ENCODE peak calls at places on chromosomes 12 and 14, in four cellular contexts. One of them, this sample, is unnamed.

GRCh38 chr14:72736348-72736747 is 157.6 kb downstream of the DPF3 start:
- DNase-seq in PC-9: no peak
- DNase-seq in H1: no peak
- DNase-seq in prostate gland: no peak
- DNase-seq in this sample: no peak

GRCh38 chr12:101490286-101490920 is 15.3 kb downstream of the SPIC start:
- DNase-seq in PC-9: peak; percentile 3
- DNase-seq in prostate gland: peak; percentile 36
- DNase-seq in H1: peak; percentile 31
- DNase-seq in this sample: no peak

GRCh38 chr12:93682846-93683261 is 5.7 kb downstream of the CRADD start:
- DNase-seq in H1: no peak
- DNase-seq in prostate gland: no peak
- DNase-seq in PC-9: no peak
- DNase-seq in this sample: no peak

GRCh38 chr14:61812347-61813100 is 50.3 kb downstream of the SNAPC1 start:
- DNase-seq in PC-9: no peak
- DNase-seq in prostate gland: no peak
- DNase-seq in H1: no peak
- DNase-seq in this sample: no peak

GRCh38 chr12:53180931-53181645 is 363 bp upstream of the CSAD start:
- DNase-seq in H1: no peak
- DNase-seq in PC-9: peak; percentile 80
- DNase-seq in prostate gland: peak; percentile 65
- DNase-seq in this sample: no peak

GRCh38 chr12:27193854-27194544 is 50.1 kb upstream of the STK38L start:
- DNase-seq in prostate gland: peak; percentile 16
- DNase-seq in H1: no peak
- DNase-seq in PC-9: no peak
- DNase-seq in this sample: no peak

GRCh38 chr14:47438650-47439140 is 236.7 kb downstream of the MDGA2 start:
- DNase-seq in PC-9: no peak
- DNase-seq in prostate gland: no peak
- DNase-seq in H1: no peak
- DNase-seq in this sample: no peak

GRCh38 chr12:108129017-108129812 is at the start of gene WSCD2:
- DNase-seq in PC-9: peak; percentile 8
- DNase-seq in prostate gland: peak; percentile 13
- DNase-seq in H1: peak; percentile 67
- DNase-seq in this sample: no peak

GRCh38 chr14:73696466-73697390 is 17.5 kb downstream of the PNMA1 start:
- DNase-seq in H1: no peak
- DNase-seq in PC-9: no peak
- DNase-seq in prostate gland: no peak
- DNase-seq in this sample: no peak

GRCh38 chr14:62027958-62028357 is 265.7 kb downstream of the SNAPC1 start:
- DNase-seq in prostate gland: no peak
- DNase-seq in H1: no peak
- DNase-seq in PC-9: no peak
- DNase-seq in this sample: no peak

GRCh38 chr14:69696633-69697557 is 70.0 kb upstream of the SRSF5 start:
- DNase-seq in prostate gland: no peak
- DNase-seq in H1: no peak
- DNase-seq in PC-9: no peak
- DNase-seq in this sample: no peak

GRCh38 chr14:69694730-69695663 is 71.9 kb upstream of the SRSF5 start:
- DNase-seq in prostate gland: no peak
- DNase-seq in H1: no peak
- DNase-seq in PC-9: peak; percentile 17
- DNase-seq in this sample: no peak

GRCh38 chr14:69698572-69698971 is 68.4 kb upstream of the SRSF5 start:
- DNase-seq in PC-9: no peak
- DNase-seq in H1: no peak
- DNase-seq in prostate gland: no peak
- DNase-seq in this sample: no peak

GRCh38 chr14:69693823-69694729 is 72.9 kb upstream of the SRSF5 start:
- DNase-seq in PC-9: peak; percentile 65
- DNase-seq in prostate gland: no peak
- DNase-seq in H1: no peak
- DNase-seq in this sample: no peak

DNA sequence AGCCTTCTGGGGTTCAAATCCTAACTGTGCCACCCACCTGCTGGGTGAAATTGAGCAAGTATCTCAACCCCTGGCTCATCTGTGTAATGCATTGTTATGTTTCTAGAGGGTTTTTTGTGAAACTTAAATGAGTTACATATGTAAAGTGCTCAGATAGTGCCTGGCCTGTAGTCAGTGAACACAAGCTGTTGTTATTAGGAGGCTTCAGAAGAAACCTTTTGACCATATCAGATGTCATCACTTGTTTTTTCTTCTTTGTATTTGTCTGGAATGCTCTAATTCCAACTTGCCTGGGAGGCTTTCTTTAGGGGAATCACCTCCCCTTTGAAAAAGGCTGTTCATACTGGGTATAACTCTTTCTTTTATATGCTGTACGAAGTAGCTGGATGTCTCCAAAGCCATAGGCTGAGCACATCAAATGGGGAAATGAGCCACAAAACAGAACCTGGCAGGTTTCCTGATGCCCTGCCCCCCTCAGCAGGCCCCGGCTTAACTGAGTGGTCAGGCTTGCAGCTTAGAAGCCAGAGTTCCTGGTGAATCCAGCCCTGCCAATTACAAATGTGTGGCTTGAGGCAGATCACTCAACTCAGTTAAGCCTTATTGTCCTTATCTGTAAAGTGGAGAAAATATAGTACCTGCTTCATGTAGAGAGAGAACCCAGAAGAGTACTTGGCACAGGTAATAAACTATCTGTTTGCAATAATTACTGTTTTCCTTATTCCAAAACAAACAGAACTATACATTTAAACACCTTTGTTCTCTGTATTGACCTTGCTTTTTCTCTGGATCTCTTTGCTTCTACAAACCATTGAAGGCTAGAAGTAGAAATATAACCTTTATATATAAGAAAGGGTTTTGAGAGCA is 71.0 kb upstream of the SRSF5 start:
- DNase-seq in prostate gland: no peak
- DNase-seq in PC-9: peak; percentile 29
- DNase-seq in H1: no peak
- DNase-seq in this sample: no peak
- H3K27ac ChIP-seq in prostate gland: peak overlapping the region; percentile 46
- H3K27ac ChIP-seq in PC-9: no peak overlapping the region
- H3K27ac ChIP-seq in H1: no peak overlapping the region
- H3K27ac ChIP-seq in this sample: no peak overlapping the region

DNA sequence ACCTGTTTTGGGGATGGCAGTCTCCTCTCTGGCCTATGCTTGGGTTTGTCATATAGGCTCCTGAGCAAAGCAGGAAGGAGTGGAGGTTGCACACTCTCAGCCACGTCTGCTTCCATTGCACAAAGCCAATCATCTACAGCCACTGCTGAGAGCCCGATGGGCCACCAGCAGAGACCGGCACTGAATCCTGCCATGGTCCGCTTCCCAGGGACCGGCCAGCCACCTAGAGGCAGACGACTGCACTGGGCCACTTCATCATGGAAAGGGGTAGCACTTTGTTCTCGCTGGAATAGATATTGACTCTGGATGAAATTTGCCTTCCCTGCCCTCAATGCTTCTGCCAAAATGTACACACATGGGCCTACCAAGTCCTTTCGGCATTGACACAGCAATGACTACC is 22.3 kb downstream of the DLK1 start:
- DNase-seq in PC-9: no peak
- DNase-seq in H1: no peak
- DNase-seq in prostate gland: no peak
- DNase-seq in this sample: no peak
- TF ChIP-seq CTCF in PC-9: no peak
- TF ChIP-seq CTCF in H1: peak; percentile 34
- TF ChIP-seq CTCF in prostate gland: no peak
- TF ChIP-seq CTCF in this sample: no peak

GRCh38 chr12:20507061-20507460 is 138.7 kb downstream of the PDE3A start:
- DNase-seq in PC-9: no peak
- DNase-seq in prostate gland: no peak
- DNase-seq in H1: no peak
- DNase-seq in this sample: no peak

GRCh38 chr12:20507711-20508110 is 139.4 kb downstream of the PDE3A start:
- DNase-seq in prostate gland: no peak
- DNase-seq in H1: no peak
- DNase-seq in PC-9: no peak
- DNase-seq in this sample: no peak

GRCh38 chr12:20508362-20508761 is 140.0 kb downstream of the PDE3A start:
- DNase-seq in prostate gland: no peak
- DNase-seq in PC-9: no peak
- DNase-seq in H1: no peak
- DNase-seq in this sample: no peak

GRCh38 chr12:20510811-20511210 is 142.5 kb downstream of the PDE3A start:
- DNase-seq in prostate gland: no peak
- DNase-seq in H1: no peak
- DNase-seq in PC-9: no peak
- DNase-seq in this sample: no peak

DNA sequence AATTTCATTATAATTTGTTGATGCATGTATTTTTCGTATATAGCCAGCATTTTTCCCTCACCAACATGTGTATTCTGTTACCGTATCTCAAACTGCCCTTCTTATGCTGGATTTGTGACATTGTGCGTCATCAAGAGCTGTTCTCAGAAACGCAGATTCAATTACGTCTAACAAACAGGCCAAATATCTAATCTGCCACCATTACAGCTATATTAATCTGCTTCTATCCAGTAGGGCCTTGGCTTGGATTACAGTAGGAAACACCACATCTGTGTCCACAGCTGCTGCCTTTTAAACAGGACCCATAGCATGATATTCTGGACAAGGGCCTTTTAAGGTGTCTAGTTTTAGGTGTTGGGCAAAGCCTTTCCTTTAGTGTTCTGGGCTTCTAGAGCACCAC is 140.6 kb downstream of the PDE3A start:
- DNase-seq in prostate gland: no peak
- DNase-seq in H1: no peak
- DNase-seq in PC-9: no peak
- DNase-seq in this sample: no peak
- H3K9me3 ChIP-seq in prostate gland: no peaks in the 10 kb centered on the region
- H3K9me3 ChIP-seq in H1: no peaks in the 10 kb centered on the region
- H3K9me3 ChIP-seq in PC-9: no peaks in the 10 kb centered on the region
- H3K9me3 ChIP-seq in this sample: no peaks in the 10 kb centered on the region

GRCh38 chr12:49767333-49767732 is 26.0 kb downstream of the TMBIM6 start:
- DNase-seq in PC-9: no peak
- DNase-seq in prostate gland: no peak
- DNase-seq in H1: no peak
- DNase-seq in this sample: no peak
- H3K27ac ChIP-seq in PC-9: no peak overlapping the region
- H3K27ac ChIP-seq in prostate gland: no peak overlapping the region
- H3K27ac ChIP-seq in H1: no peak overlapping the region
- H3K27ac ChIP-seq in this sample: no peak overlapping the region

GRCh38 chr12:10033783-10034381 is 3.4 kb downstream of the CLEC9A start:
- DNase-seq in H1: no peak
- DNase-seq in PC-9: no peak
- DNase-seq in prostate gland: no peak
- DNase-seq in this sample: no peak
- TF ChIP-seq CTCF in H1: no peak
- TF ChIP-seq CTCF in PC-9: peak; percentile 80
- TF ChIP-seq CTCF in prostate gland: peak; percentile 43
- TF ChIP-seq CTCF in this sample: no peak

GRCh38 chr14:104349950-104350349 is 211.6 kb downstream of the KIF26A start:
- DNase-seq in prostate gland: no peak
- DNase-seq in H1: no peak
- DNase-seq in PC-9: no peak
- DNase-seq in this sample: no peak

GRCh38 chr14:104346112-104346462 is 207.7 kb downstream of the KIF26A start:
- DNase-seq in PC-9: no peak
- DNase-seq in prostate gland: no peak
- DNase-seq in H1: no peak
- DNase-seq in this sample: no peak

GRCh38 chr14:104346608-104347007 is 208.2 kb downstream of the KIF26A start:
- DNase-seq in H1: no peak
- DNase-seq in PC-9: no peak
- DNase-seq in prostate gland: no peak
- DNase-seq in this sample: no peak

GRCh38 chr14:104350463-104351185 is 212.2 kb downstream of the KIF26A start:
- DNase-seq in H1: no peak
- DNase-seq in PC-9: no peak
- DNase-seq in prostate gland: no peak
- DNase-seq in this sample: no peak

GRCh38 chr14:104348741-104349140 is 210.4 kb downstream of the KIF26A start:
- DNase-seq in H1: no peak
- DNase-seq in PC-9: no peak
- DNase-seq in prostate gland: no peak
- DNase-seq in this sample: no peak
- H3K9me3 ChIP-seq in H1: no peaks in the 10 kb centered on the region
- H3K9me3 ChIP-seq in PC-9: no peaks in the 10 kb centered on the region
- H3K9me3 ChIP-seq in prostate gland: no peaks in the 10 kb centered on the region
- H3K9me3 ChIP-seq in this sample: no peaks in the 10 kb centered on the region

DNA sequence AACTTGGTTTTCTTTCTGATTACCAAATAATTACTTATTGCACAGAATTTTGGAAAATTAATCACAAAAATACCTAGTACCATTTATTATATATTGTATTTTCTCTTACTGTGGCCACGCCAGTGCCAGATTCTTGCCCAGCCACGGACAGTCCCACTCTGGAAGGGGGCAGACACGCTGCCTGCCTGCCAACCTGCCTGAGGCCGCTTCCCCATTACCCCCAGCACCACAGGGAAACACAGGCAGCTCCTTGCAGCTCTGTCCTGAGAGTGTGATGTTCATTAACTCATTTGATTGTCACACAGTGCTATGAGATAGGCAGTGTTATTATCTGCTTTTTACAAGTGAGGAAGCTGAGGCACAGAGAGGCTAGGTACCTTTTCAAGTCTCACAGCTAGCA is 46.8 kb downstream of the CACNA1C start:
- DNase-seq in PC-9: no peak
- DNase-seq in prostate gland: no peak
- DNase-seq in H1: no peak
- DNase-seq in this sample: no peak
- H3K27ac ChIP-seq in PC-9: no peak overlapping the region
- H3K27ac ChIP-seq in prostate gland: no peak overlapping the region
- H3K27ac ChIP-seq in H1: no peak overlapping the region
- H3K27ac ChIP-seq in this sample: no peak overlapping the region

GRCh38 chr12:124273630-124274029 is 21.3 kb upstream of the RFLNA start:
- DNase-seq in prostate gland: no peak
- DNase-seq in H1: peak; percentile 44
- DNase-seq in PC-9: no peak
- DNase-seq in this sample: no peak
- TF ChIP-seq CTCF in prostate gland: no peak
- TF ChIP-seq CTCF in H1: peak; percentile 46
- TF ChIP-seq CTCF in PC-9: peak; percentile 44
- TF ChIP-seq CTCF in this sample: no peak